ENCODE peak calls at places on chromosomes 4 and X, in four cellular contexts. B is heart right ventricle, N is foreskin keratinocyte, U is H9. T is an unnamed sample.
A peak's percentile ranks its signal among the peaks of the same experiment; 100 is the strongest.

GRCh38 chr4:125461676-125462363 is 147.1 kb downstream of the FAT4 start:
- DNase-seq in B (no peak), N (no peak), U (no peak), T (no peak)

GRCh38 chr4:22999419-22999818 is 306.7 kb downstream of the GBA3 start:
- DNase-seq in B (no peak), N (no peak), U (no peak), T (no peak)

GRCh38 chrX:2516612-2517011 is 15.8 kb upstream of the DHRSX start:
- DNase-seq in B (no peak), N (no peak), U (no peak), T (no peak)

GRCh38 chr4:7042697-7043464 is at the start of gene TADA2B:
- DNase-seq in B (peak; percentile 98), N (peak; percentile 94), U (peak; percentile 98), T (peak; percentile 99)

GRCh38 chr4:113173132-113173531 is 123.7 kb downstream of the ANK2 start:
- DNase-seq in B (no peak), N (no peak), U (no peak), T (no peak)

GRCh38 chr4:17463606-17464005 is 48.3 kb downstream of the QDPR start:
- DNase-seq in B (no peak), N (no peak), U (no peak), T (no peak)

GRCh38 chr4:62208921-62209320 is 1008.8 kb downstream of the ADGRL3 start:
- DNase-seq in B (no peak), N (no peak), U (no peak), T (no peak)

GRCh38 chrX:54357414-54358377 is at the start of gene WNK3:
- DNase-seq in B (peak; percentile 74), N (peak; percentile 62), U (peak; percentile 88), T (peak; percentile 59)

GRCh38 chrX:1165535-1166196 is 46.8 kb downstream of the CRLF2 start:
- DNase-seq in B (no peak), N (peak; percentile 16), U (no peak), T (no peak)

GRCh38 chrX:40153335-40154221 is 55.8 kb upstream of the BCOR start:
- DNase-seq in B (no peak), N (no peak), U (peak; percentile 61), T (peak; percentile 77)

GRCh38 chr4:123749408-123749807 is 352.8 kb downstream of the SPRY1 start:
- DNase-seq in B (peak; percentile 47), N (no peak), U (no peak), T (peak; percentile 30)

GRCh38 chr4:4269856-4270255 is 20.1 kb downstream of the LYAR start:
- DNase-seq in B (no peak), N (peak; percentile 86), U (no peak), T (peak; percentile 61)

GRCh38 chrX:69705818-69706217 is 89.9 kb downstream of the EDA start:
- DNase-seq in B (no peak), N (no peak), U (no peak), T (no peak)

GRCh38 chr4:896216-896615 is 35.9 kb downstream of the GAK start:
- DNase-seq in B (no peak), N (no peak), U (no peak), T (peak; percentile 66)

GRCh38 chr4:26197018-26197779 is 123.6 kb upstream of the RBPJ start:
- DNase-seq in B (no peak), N (peak; percentile 96), U (no peak), T (peak; percentile 41)

GRCh38 chr4:153643406-153644016 is 40.6 kb upstream of the TLR2 start:
- DNase-seq in B (no peak), N (peak; percentile 57), U (no peak), T (no peak)

GRCh38 chr4:151671541-151672059 is 89.2 kb downstream of the GATB start:
- DNase-seq in B (no peak), N (no peak), U (no peak), T (no peak)

GRCh38 chr4:61716437-61716836 is 516.3 kb downstream of the ADGRL3 start:
- DNase-seq in B (no peak), N (no peak), U (no peak), T (no peak)

GRCh38 chr4:165606465-165607205 is 227.8 kb downstream of the CPE start:
- DNase-seq in B (no peak), N (no peak), U (no peak), T (no peak)

GRCh38 chr4:102247041-102247440 is 98.2 kb downstream of the SLC39A8 start:
- DNase-seq in B (no peak), N (no peak), U (no peak), T (no peak)

GRCh38 chr4:25531272-25531671 is 124.4 kb upstream of the SLC34A2 start:
- DNase-seq in B (no peak), N (no peak), U (no peak), T (no peak)

GRCh38 chr4:173253561-173253960 is 80.6 kb downstream of the HMGB2 start:
- DNase-seq in B (no peak), N (no peak), U (no peak), T (no peak)

GRCh38 chr4:8010618-8011017 is 71.0 kb upstream of the AFAP1 start:
- DNase-seq in B (no peak), N (no peak), U (no peak), T (no peak)

GRCh38 chr4:105060628-105061027 is 86.0 kb upstream of the TET2 start:
- DNase-seq in B (no peak), N (peak; percentile 49), U (no peak), T (no peak)

GRCh38 chr4:34512631-34513030 is 1731.7 kb downstream of the ARAP2 start:
- DNase-seq in B (no peak), N (no peak), U (no peak), T (no peak)

GRCh38 chr4:113973349-113973748 is 6.1 kb downstream of the ARSJ start:
- DNase-seq in B (no peak), N (no peak), U (no peak), T (no peak)

GRCh38 chrX:136251042-136251991 is at the start of gene MAP7D3:
- DNase-seq in B (peak; percentile 71), N (peak; percentile 72), U (peak; percentile 84), T (peak; percentile 92)

GRCh38 chr4:28146191-28146590 is 1285.5 kb downstream of the STIM2 start:
- DNase-seq in B (no peak), N (no peak), U (no peak), T (no peak)

GRCh38 chrX:20159811-20160385 is 18.3 kb upstream of the EIF1AX start:
- DNase-seq in B (no peak), N (peak; percentile 7), U (no peak), T (no peak)

GRCh38 chr4:85708468-85708867 is 233.5 kb downstream of the ARHGAP24 start:
- DNase-seq in B (no peak), N (no peak), U (no peak), T (no peak)

GRCh38 chr4:11471613-11472012 is 42.9 kb upstream of the HS3ST1 start:
- DNase-seq in B (no peak), N (no peak), U (no peak), T (peak; percentile 34)

GRCh38 chr4:11470709-11471441 is 42.2 kb upstream of the HS3ST1 start:
- DNase-seq in B (no peak), N (peak; percentile 80), U (no peak), T (no peak)

GRCh38 chr4:11467931-11468330 is 39.2 kb upstream of the HS3ST1 start:
- DNase-seq in B (no peak), N (no peak), U (no peak), T (no peak)

GRCh38 chr4:11468901-11469300 is 40.2 kb upstream of the HS3ST1 start:
- DNase-seq in B (no peak), N (no peak), U (peak; percentile 54), T (no peak)

DNA sequence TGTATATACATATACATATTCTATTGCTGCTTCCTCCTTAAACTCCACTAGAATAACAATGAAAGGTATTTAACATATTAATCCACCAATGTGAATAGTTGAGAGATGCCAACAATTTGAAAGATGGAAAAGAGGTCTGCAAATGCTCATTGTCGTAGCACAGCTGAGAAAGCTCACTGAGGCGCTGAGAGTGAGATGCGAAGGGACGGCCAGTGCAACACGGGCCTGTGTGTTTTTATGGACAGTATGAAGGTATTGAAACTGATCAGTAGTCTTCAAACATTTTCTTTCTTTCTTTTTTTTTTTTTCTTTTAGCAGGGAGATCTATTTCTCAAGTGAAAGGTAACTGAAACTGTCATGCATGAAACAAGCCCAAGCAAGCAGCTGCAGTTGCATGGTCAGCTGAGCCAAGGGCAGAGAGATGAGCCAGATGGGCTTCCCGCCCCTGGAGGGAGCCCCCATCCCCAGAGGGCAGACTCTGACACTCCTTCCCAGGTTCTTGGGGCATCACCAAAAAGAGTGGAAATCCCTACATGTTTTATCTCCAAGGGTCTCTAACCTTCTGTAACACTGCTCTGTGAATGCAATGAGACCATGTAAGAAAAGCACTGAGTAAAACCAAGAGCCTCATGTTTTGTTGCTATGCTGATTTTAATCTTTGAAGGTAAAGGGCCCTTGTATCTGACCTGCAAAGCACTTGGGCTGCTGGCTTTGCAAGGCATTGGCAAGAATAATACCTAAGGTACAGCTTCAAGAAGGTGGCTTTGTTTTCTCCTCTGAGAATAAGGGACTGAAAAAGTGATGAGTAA is 41.4 kb upstream of the HS3ST1 start:
- DNase-seq in B (no peak), N (peak; percentile 63), U (no peak), T (no peak)
- H3K27ac ChIP-seq in B (no peak overlapping the region), N (peak overlapping the region; percentile 72), U (peak overlapping the region; percentile 48), T (no peak overlapping the region)

GRCh38 chr4:94451669-94452475 is at the start of gene PDLIM5:
- DNase-seq in B (peak; percentile 92), N (peak; percentile 87), U (peak; percentile 95), T (peak; percentile 97)
- H3K27ac ChIP-seq in B (peak within 1 kb of the TSS; percentile 99), N (peak within 1 kb of the TSS; percentile 85), U (no peak within 1 kb of the TSS), T (peak within 1 kb of the TSS; percentile 98)

DNA sequence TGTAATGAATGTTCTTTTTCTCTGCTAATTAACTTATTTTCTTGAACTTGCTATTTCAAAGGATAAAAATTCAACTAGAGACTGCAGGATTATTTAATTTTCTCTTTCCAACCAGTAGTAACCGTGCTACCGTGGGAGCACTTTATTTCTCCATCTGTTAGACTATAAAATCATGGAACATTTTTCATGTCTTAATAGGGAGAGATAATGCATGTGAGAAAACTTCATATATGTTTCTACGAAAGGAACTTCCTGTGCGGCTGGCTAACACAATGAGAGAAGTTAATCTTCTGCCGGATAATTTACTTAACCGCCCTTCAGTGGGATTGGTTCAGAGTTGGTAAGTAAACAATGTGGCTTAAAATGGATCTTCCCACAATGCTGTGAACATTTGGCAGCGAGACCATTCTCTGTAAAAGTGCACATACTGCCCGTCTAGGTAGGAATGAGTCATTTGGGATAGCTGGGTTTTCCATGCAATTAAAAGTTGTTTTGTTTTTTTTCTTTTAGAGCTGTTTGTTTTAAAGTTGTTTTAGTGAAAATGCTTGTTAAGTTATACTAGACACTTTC is 29.5 kb downstream of the PDK3 start:
- DNase-seq in B (no peak), N (peak; percentile 65), U (no peak), T (peak; percentile 30)
- H3K27ac ChIP-seq in B (no peak overlapping the region), N (peak overlapping the region; percentile 60), U (no peak overlapping the region), T (no peak overlapping the region)

GRCh38 chr4:36064147-36064546 is 180.2 kb downstream of the ARAP2 start:
- DNase-seq in B (no peak), N (peak; percentile 55), U (no peak), T (no peak)

GRCh38 chr4:36067116-36067515 is 177.2 kb downstream of the ARAP2 start:
- DNase-seq in B (no peak), N (no peak), U (no peak), T (no peak)

DNA sequence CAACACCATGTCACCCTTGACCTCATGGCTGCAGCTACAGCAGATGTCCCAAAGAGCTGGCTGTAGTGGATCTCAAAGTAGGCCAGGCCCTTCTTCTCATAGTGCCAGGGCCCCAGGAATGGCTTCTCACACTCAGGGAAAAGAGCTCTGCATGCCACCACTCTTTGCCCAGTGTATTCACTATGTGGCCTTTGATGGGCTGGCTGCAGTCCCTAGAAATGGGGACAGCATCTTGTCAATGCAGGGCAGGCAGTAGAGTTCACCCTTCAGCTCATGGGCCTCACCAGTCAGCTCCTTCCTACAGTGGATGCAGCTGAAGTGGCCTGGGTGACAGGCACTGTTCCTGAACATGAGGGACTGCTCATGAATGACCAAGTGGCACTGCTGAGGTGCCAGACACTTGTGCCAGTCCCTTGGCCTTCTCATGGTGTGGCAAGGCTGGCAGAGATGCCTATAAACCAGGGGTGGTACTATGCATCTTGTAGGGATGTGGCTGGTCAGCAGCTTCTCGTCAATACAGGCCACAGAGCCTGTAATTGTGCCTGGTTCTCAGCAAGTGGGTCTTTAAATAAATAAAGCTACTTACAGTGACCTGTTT is 178.9 kb downstream of the ARAP2 start:
- DNase-seq in B (no peak), N (no peak), U (no peak), T (no peak)
- H3K27ac ChIP-seq in B (no peak overlapping the region), N (no peak overlapping the region), U (no peak overlapping the region), T (no peak overlapping the region)